ENCODE peak calls at places on chromosomes 7 and 10, in ten cellular contexts. Q is pulmonary artery endothelial cell; H is HTR-8/SVneo; U is posterior cingulate gyrus; F is fibroblast of the aortic adventitia; K is mammary epithelial cell; J is lower lobe of right lung; S is HCT116; V is CD8-positive, alpha-beta T cell; A is adrenal gland. N is an unnamed sample.

GRCh38 chr10:5362873-5363272 is 1.9 kb upstream of the UCN3 start:
- DNase-seq in J (no peak), K (no peak), F (no peak), A (no peak), H (no peak), Q (no peak), S (no peak), V (no peak), U (no peak), N (no peak)

GRCh38 chr10:49417311-49418052 is 21.6 kb upstream of the DRGX start:
- DNase-seq in U (no peak), S (no peak), J (no peak), F (no peak), K (no peak), V (no peak), Q (no peak), H (no peak), A (no peak), N (no peak)

GRCh38 chr7:126801738-126802137 is 451.0 kb downstream of the GRM8 start:
- DNase-seq in U (no peak), S (no peak), V (no peak), H (no peak), K (no peak), F (no peak), Q (no peak), A (no peak), J (no peak), N (no peak)

GRCh38 chr10:128191847-128192246 is 65.6 kb upstream of the MKI67 start:
- DNase-seq in F (no peak), K (no peak), J (no peak), H (no peak), U (no peak), V (no peak), Q (no peak), S (no peak), A (no peak), N (no peak)

GRCh38 chr7:104627516-104627915 is 299.1 kb downstream of the LHFPL3 start:
- DNase-seq in H (no peak), A (no peak), F (peak; percentile 36), Q (no peak), V (no peak), S (no peak), J (no peak), K (peak; percentile 12), U (no peak), N (no peak)

GRCh38 chr7:122123746-122124145 is 20.3 kb downstream of the AASS start:
- DNase-seq in K (peak; percentile 33), Q (no peak), S (no peak), V (no peak), H (no peak), F (no peak), U (no peak), J (no peak), A (no peak), N (no peak)

GRCh38 chr10:132397671-132398565 is 918 bp downstream of the PWWP2B start:
- DNase-seq in K (peak; percentile 70), F (peak; percentile 54), V (peak; percentile 46), S (no peak), U (no peak), Q (no peak), A (peak; percentile 94), H (no peak), J (peak; percentile 73), N (no peak)

GRCh38 chr10:69383485-69384089 is 33.1 kb downstream of the TACR2 start:
- DNase-seq in H (no peak), K (no peak), S (no peak), V (no peak), U (no peak), J (no peak), A (no peak), Q (no peak), F (peak; percentile 67), N (no peak)

GRCh38 chr10:84896909-84897308 is 568.5 kb downstream of the CCSER2 start:
- DNase-seq in S (no peak), H (no peak), U (no peak), K (no peak), A (no peak), V (no peak), Q (no peak), J (no peak), F (no peak), N (no peak)

GRCh38 chr7:25308246-25308645 is 80.0 kb upstream of the NPVF start:
- DNase-seq in U (no peak), Q (no peak), S (no peak), J (no peak), K (no peak), F (no peak), A (no peak), V (no peak), H (no peak), N (no peak)

GRCh38 chr10:117439243-117439912 is 64.1 kb upstream of the PDZD8 start:
- DNase-seq in V (no peak), S (no peak), F (peak; percentile 93), U (peak; percentile 75), J (no peak), Q (no peak), K (peak; percentile 98), H (no peak), A (no peak), N (no peak)

GRCh38 chr7:2099036-2099957 is 133.4 kb downstream of the MAD1L1 start:
- DNase-seq in V (peak; percentile 55), Q (no peak), K (no peak), S (no peak), J (no peak), H (no peak), A (no peak), U (no peak), F (peak; percentile 54), N (no peak)

GRCh38 chr10:128047337-128047736 is 78.9 kb downstream of the MKI67 start:
- DNase-seq in U (no peak), H (peak; percentile 14), Q (peak; percentile 55), J (peak; percentile 94), F (no peak), V (peak; percentile 79), A (peak; percentile 76), K (peak; percentile 95), S (peak; percentile 88), N (peak; percentile 74)

GRCh38 chr7:150520145-150520544 is 5.5 kb downstream of the GIMAP7 start:
- DNase-seq in A (no peak), K (no peak), S (no peak), U (no peak), J (no peak), V (peak; percentile 16), F (no peak), H (no peak), Q (no peak), N (no peak)

GRCh38 chr7:1974714-1975113 is 258.0 kb downstream of the MAD1L1 start:
- DNase-seq in V (no peak), F (no peak), U (peak; percentile 4), A (no peak), Q (no peak), K (no peak), S (no peak), H (no peak), J (peak; percentile 28), N (no peak)

GRCh38 chr10:102394801-102395676 is 466 bp upstream of the NFKB2 start:
- DNase-seq in H (peak; percentile 89), F (peak; percentile 47), U (peak; percentile 75), A (peak; percentile 91), J (peak; percentile 89), Q (peak; percentile 60), S (peak; percentile 72), V (peak; percentile 93), K (peak; percentile 92), N (peak; percentile 86)

GRCh38 chr10:7697304-7697822 is 5.8 kb upstream of the ITIH2 start:
- DNase-seq in J (no peak), U (no peak), F (peak; percentile 13), K (no peak), S (no peak), Q (no peak), A (no peak), V (no peak), H (no peak), N (no peak)

GRCh38 chr10:60896033-60896432 is 48.0 kb downstream of the RHOBTB1 start:
- DNase-seq in H (no peak), A (no peak), K (no peak), Q (no peak), S (no peak), F (peak; percentile 92), V (no peak), U (no peak), J (no peak), N (no peak)

GRCh38 chr10:70619271-70620019 is 16.9 kb upstream of the PRF1 start:
- DNase-seq in U (no peak), A (no peak), F (peak; percentile 64), J (no peak), H (peak; percentile 26), Q (no peak), V (no peak), K (peak; percentile 44), S (peak; percentile 64), N (no peak)

GRCh38 chr10:13184726-13185514 is 23.6 kb downstream of the MCM10 start:
- DNase-seq in H (no peak), F (peak; percentile 6), V (no peak), A (no peak), K (no peak), Q (no peak), S (no peak), J (no peak), U (peak; percentile 31), N (no peak)

GRCh38 chr7:134985894-134986362 is 380 bp upstream of the AGBL3 start:
- DNase-seq in Q (no peak), U (no peak), F (no peak), S (no peak), J (no peak), V (no peak), A (no peak), K (no peak), H (no peak), N (no peak)

GRCh38 chr7:81659697-81660395 is 110.0 kb downstream of the HGF start:
- DNase-seq in H (no peak), V (no peak), S (no peak), F (peak; percentile 31), A (no peak), U (no peak), J (no peak), K (no peak), Q (no peak), N (no peak)

GRCh38 chr7:140209866-140210609 is 33.3 kb upstream of the KDM7A start:
- DNase-seq in F (no peak), J (peak; percentile 61), S (no peak), V (peak; percentile 13), Q (no peak), A (peak; percentile 67), U (peak; percentile 32), K (no peak), H (no peak), N (peak; percentile 33)

GRCh38 chr10:97383159-97383558 is 18.0 kb downstream of the RRP12 start:
- DNase-seq in Q (no peak), U (no peak), S (no peak), H (no peak), K (peak; percentile 24), V (no peak), A (no peak), F (no peak), J (no peak), N (no peak)

GRCh38 chr7:45219801-45220200 is 62.2 kb downstream of the RAMP3 start:
- DNase-seq in V (no peak), K (no peak), S (no peak), A (peak; percentile 31), J (no peak), Q (no peak), F (no peak), H (no peak), U (no peak), N (no peak)

GRCh38 chr10:34446046-34446445 is 369.1 kb downstream of the PARD3 start:
- DNase-seq in Q (no peak), V (no peak), F (no peak), K (no peak), U (no peak), H (no peak), S (no peak), J (no peak), A (no peak), N (no peak)

GRCh38 chr10:109062371-109062770 is 860.9 kb downstream of the XPNPEP1 start:
- DNase-seq in F (peak; percentile 31), J (no peak), A (no peak), K (peak; percentile 34), U (no peak), Q (no peak), H (no peak), S (no peak), V (no peak), N (no peak)

GRCh38 chr7:69898189-69898588 is 299.9 kb downstream of the AUTS2 start:
- DNase-seq in U (no peak), V (no peak), A (no peak), F (no peak), S (no peak), Q (no peak), J (no peak), K (no peak), H (no peak), N (no peak)

N was measured in stimulated activated CD8-positive, alpha-beta memory T cell treated with anti-CD3 and anti-CD28 coated beads, Interleukin-4, amount 100 ng/mL, for 24 hours.